ENCODE peak calls at places on chromosomes 16 and 17, in four cellular contexts. Q is mucosa of descending colon, X is body of pancreas, J is testis. L is an unnamed sample.

GRCh38 chr17:18889658-18890057 is 31.7 kb downstream of the PRPSAP2 start:
- DNase-seq in Q (no peak), X (no peak), J (no peak), L (no peak)

GRCh38 chr16:76955629-76956028 is 235.4 kb upstream of the MON1B start:
- DNase-seq in Q (no peak), X (no peak), J (no peak), L (no peak)

GRCh38 chr17:57945999-57946797 is 9.0 kb downstream of the CUEDC1 start:
- DNase-seq in Q (no peak), X (no peak), J (no peak), L (no peak)

GRCh38 chr16:60717808-60718207 is 1318.4 kb downstream of the CDH8 start:
- DNase-seq in Q (no peak), X (no peak), J (no peak), L (no peak)

GRCh38 chr16:65876624-65877023 is 489.9 kb upstream of the CDH5 start:
- DNase-seq in Q (no peak), X (no peak), J (no peak), L (no peak)

GRCh38 chr17:59756236-59756818 is 48.9 kb downstream of the VMP1 start:
- DNase-seq in Q (no peak), X (no peak), J (no peak), L (no peak)

GRCh38 chr16:67936876-67937605 is 391 bp upstream of the PSMB10 start:
- DNase-seq in Q (no peak), X (peak), J (no peak), L (peak)

GRCh38 chr17:3502466-3502865 is 26.7 kb downstream of the ASPA start:
- DNase-seq in Q (no peak), X (no peak), J (no peak), L (no peak)

GRCh38 chr17:43578699-43579569 is 32.8 kb upstream of the ETV4 start:
- DNase-seq in Q (no peak), X (peak), J (no peak), L (no peak)

GRCh38 chr17:80362428-80363119 is 52.4 kb upstream of the ENDOV start:
- DNase-seq in Q (no peak), X (peak), J (peak), L (no peak)

GRCh38 chr17:43465049-43465448 is 18.7 kb upstream of the DHX8 start:
- DNase-seq in Q (no peak), X (no peak), J (no peak), L (no peak)

GRCh38 chr17:17783121-17783824 is 53.5 kb downstream of the SREBF1 start:
- DNase-seq in Q (peak), X (peak), J (peak), L (peak)

GRCh38 chr16:67454104-67454503 is 23.2 kb downstream of the HSD11B2 start:
- DNase-seq in Q (peak), X (no peak), J (peak), L (no peak)

GRCh38 chr16:14616280-14616679 is 13.8 kb downstream of the PARN start:
- DNase-seq in Q (no peak), X (no peak), J (no peak), L (no peak)

GRCh38 chr17:27929990-27930389 is 36.8 kb upstream of the LYRM9 start:
- DNase-seq in Q (no peak), X (no peak), J (no peak), L (no peak)

DNA sequence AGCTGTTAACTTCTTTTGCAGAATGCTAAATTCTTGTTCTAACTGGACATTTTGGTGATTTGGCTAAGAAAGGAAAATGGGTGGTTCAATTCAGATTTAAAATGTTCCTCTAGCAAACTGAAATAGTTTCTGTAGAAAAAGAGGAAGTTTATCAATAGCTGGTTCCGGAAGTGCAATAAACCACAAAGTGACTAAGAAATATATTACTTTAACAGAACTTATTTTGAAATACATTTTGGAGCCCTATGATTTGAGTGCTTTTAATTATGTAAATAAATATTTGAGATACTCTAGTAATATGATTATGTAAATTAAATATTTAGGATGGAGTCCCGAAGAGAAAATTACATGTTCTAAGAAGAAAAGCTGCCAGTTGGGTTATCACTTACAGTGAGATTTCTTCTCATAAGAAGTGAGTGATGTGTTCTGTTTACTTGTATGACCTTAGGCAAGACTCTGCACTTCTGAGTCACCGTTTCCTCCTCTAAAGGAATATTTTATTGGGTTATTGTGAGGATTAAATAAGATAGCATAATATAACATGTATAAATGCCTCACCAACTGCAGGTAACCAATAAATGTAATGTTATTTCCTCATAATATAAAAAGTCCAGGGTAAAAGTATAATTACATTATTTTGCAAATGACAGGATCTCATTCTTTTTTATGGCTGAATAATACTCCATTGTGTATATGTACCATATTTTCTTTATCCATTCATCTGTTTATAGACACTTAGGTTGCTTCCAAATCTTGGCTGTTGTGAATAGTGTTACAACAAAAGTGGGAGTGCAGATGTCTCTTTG is at the start of gene EVI2B:
- DNase-seq in Q (no peak), X (no peak), J (no peak), L (no peak)
- H3K4me3 ChIP-seq in Q (no peak), X (no peak), J (no peak), L (peak)

GRCh38 chr17:8611671-8612298 is 18.7 kb downstream of the MYH10 start:
- DNase-seq in Q (no peak), X (no peak), J (no peak), L (no peak)
- H3K4me3 ChIP-seq in Q (no peak), X (no peak), J (no peak), L (no peak)

GRCh38 chr17:42424991-42425610 is 2.0 kb upstream of the CAVIN1 start:
- DNase-seq in Q (no peak), X (no peak), J (no peak), L (no peak)

GRCh38 chr17:42422958-42423712 is at the start of gene CAVIN1:
- DNase-seq in Q (peak), X (peak), J (peak), L (peak)

GRCh38 chr17:42421479-42422332 is 1.4 kb downstream of the CAVIN1 start:
- DNase-seq in Q (peak), X (no peak), J (no peak), L (peak)

GRCh38 chr17:42423766-42424165 is 710 bp upstream of the CAVIN1 start:
- DNase-seq in Q (no peak), X (no peak), J (no peak), L (no peak)

GRCh38 chr17:42422412-42422957 is 571 bp downstream of the CAVIN1 start:
- DNase-seq in Q (peak), X (peak), J (no peak), L (peak)
- H3K4me3 ChIP-seq in Q (peak), X (peak), J (peak), L (peak)

DNA sequence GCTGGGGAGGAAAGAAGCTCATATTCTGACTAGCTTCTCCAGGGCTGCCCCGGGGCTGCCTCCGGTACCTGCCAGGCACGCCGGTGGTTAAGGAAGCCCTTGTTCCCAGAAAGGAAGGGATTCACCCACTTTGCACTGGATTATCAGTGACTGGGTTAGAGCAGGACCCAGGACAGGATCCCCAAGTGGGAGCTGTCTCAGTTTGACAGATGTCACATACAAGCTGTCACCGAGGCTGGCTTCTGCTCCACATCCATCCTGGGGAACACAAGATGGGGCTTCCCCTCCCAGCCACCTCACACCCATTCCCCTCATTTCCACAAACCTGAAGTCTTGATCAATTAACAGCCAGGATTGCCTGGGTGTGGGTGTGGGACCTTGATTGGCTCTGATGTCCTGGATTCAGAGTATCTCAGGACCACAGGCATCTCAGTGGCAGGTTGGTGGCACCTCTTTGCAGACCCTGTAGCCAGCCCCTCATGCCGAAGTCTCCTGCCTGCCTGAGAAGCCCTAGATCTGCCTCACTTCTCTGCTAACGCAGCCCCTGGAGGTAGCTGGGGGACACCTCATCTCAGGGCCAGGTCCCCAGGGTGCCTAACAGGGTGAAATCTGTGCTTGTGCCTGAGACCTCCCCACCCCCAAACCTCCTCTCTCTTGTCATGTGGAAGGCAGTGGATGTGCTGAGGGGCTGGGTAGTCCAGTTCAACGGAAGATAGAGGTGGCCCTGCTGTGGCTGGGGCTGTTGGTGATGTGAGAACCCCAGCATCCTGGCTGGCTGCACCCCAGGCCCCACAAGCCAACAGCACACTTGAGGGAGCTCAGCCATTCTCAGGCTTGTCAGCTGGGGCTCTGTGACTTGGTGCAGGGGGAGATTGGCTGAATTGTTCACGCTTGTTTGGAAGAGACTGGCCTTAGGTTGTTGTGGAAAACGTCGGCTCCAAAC is 1.4 kb downstream of the CACNG5 start:
- DNase-seq in Q (no peak), X (no peak), J (no peak), L (no peak)
- H3K4me3 ChIP-seq in Q (no peak), X (no peak), J (no peak), L (no peak)

DNA sequence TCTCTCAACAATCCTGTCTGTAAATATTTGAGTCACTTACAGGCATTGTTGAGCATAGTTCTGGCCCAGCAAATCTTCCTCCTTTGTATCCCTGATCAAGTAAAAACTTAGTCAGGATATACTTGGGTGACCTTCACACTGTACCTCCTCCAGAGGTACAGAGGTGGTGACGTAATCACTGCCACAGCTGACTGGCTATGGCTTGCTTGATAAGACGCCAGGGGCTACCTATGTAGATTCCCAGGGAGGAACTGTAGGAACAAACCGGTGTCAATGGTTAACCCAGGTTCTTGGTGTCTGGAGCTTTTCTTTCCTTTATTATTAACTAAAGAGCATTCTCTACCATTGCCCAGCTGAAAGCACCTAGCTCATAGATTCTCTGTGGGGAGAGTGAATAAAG is at the start of gene KCNJ16:
- DNase-seq in Q (peak), X (peak), J (no peak), L (peak)
- H3K4me3 ChIP-seq in Q (no peak), X (peak), J (no peak), L (no peak)

GRCh38 chr17:39923836-39924690 is 3.3 kb downstream of the ORMDL3 start:
- DNase-seq in Q (no peak), X (no peak), J (no peak), L (no peak)

GRCh38 chr17:39926135-39926587 is 1.2 kb downstream of the ORMDL3 start:
- DNase-seq in Q (no peak), X (no peak), J (no peak), L (no peak)

GRCh38 chr17:39924691-39925055 is 2.7 kb downstream of the ORMDL3 start:
- DNase-seq in Q (no peak), X (no peak), J (no peak), L (no peak)

GRCh38 chr17:39926588-39927100 is 757 bp downstream of the ORMDL3 start:
- DNase-seq in Q (peak), X (peak), J (peak), L (peak)

DNA sequence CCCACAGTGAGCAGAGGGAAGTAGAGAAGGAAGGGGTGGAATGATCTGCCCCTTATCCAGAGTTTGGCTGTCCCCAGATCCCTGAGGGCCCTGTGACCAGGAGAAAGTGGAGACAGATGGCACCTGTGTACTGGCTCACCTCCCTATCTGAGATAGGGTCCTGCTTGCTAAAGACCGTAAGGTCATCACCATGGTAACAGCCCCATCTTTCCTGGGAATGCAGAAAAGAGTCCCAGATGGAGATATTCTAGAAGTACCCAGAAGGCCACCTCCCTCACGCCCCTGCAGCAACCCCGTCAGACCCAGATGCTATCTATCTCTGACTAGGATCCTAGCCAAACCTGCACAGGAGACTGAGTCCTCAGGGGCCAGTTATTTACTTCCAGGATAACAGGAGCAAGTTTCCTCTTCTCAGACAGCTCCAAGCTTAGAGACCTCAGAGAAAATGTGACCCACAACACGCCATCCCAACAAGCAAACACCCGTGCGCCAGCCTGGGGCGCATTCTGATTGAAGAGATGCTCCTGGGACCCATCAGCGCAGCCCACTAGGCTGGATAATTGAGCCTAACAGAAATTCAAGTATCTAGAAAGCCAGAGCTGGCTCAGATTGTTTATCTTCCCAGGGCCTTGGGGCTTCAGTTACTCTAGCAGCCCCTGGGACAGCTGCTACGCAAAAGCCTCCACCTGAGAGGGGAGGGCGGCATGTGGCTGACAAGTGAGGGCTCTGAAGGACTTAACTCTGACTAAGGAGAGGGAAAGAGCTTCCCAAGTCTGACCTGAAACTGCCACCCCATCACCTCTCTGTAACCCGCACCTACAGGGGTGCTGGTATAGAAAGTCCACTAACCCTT is 1.9 kb downstream of the ORMDL3 start:
- DNase-seq in Q (no peak), X (no peak), J (no peak), L (no peak)
- H3K4me3 ChIP-seq in Q (no peak), X (no peak), J (no peak), L (peak)

GRCh38 chr17:4785311-4786110 is 653 bp downstream of the VMO1 start:
- DNase-seq in Q (no peak), X (no peak), J (no peak), L (no peak)

GRCh38 chr17:4786516-4786915 is 352 bp upstream of the VMO1 start:
- DNase-seq in Q (no peak), X (no peak), J (no peak), L (no peak)

GRCh38 chr17:4788159-4788806 is 481 bp upstream of the GLTPD2 start:
- DNase-seq in Q (no peak), X (no peak), J (no peak), L (no peak)

GRCh38 chr17:4788807-4789700 is at the start of gene GLTPD2:
- DNase-seq in Q (peak), X (peak), J (no peak), L (no peak)

GRCh38 chr17:4786111-4786491 is at the start of gene VMO1:
- DNase-seq in Q (peak), X (peak), J (no peak), L (no peak)
- H3K4me3 ChIP-seq in Q (no peak), X (no peak), J (no peak), L (peak)

GRCh38 chr17:50944902-50945720 is 79.0 kb upstream of the TOB1 start:
- DNase-seq in Q (no peak), X (no peak), J (no peak), L (no peak)
- H3K4me3 ChIP-seq in Q (no peak), X (no peak), J (peak), L (peak)

L was measured in stomach.